ENCODE peak calls at places on chromosomes 7 and 10, in five cellular contexts. N is CD8-positive, alpha-beta T cell; E is endodermal cell; R is GM06990; P is AG09319. A is an unnamed sample.

GRCh38 chr10:49242604-49243003 is 54.4 kb upstream of the TMEM273 start:
- DNase-seq in N (no peak), E (no peak), R (no peak), P (no peak), A (peak)

GRCh38 chr10:80260295-80261243 is 28.9 kb downstream of the MAT1A start:
- DNase-seq in N (peak), E (peak), R (no peak), P (no peak), A (peak)

GRCh38 chr7:1505731-1506550 is 1.8 kb upstream of the INTS1 start:
- DNase-seq in N (no peak), E (no peak), R (peak), P (no peak), A (no peak)

GRCh38 chr7:132451161-132451560 is 125.1 kb downstream of the PLXNA4 start:
- DNase-seq in N (peak), E (no peak), R (no peak), P (no peak), A (no peak)

GRCh38 chr10:75476569-75476968 is 45.1 kb downstream of the LRMDA start:
- DNase-seq in N (no peak), E (no peak), R (no peak), P (no peak), A (no peak)

GRCh38 chr7:44251269-44251668 is 50.5 kb downstream of the YKT6 start:
- DNase-seq in N (no peak), E (no peak), R (no peak), P (no peak), A (no peak)

GRCh38 chr7:1352656-1353286 is 106.5 kb downstream of the MICALL2 start:
- DNase-seq in N (no peak), E (no peak), R (no peak), P (no peak), A (no peak)

GRCh38 chr10:75234683-75235374 is 928 bp downstream of the COMTD1 start:
- DNase-seq in N (no peak), E (peak), R (no peak), P (no peak), A (peak)

GRCh38 chr7:132752431-132752830 is 176.2 kb upstream of the PLXNA4 start:
- DNase-seq in N (no peak), E (no peak), R (no peak), P (no peak), A (no peak)

GRCh38 chr7:123769371-123769770 is 20.6 kb upstream of the WASL start:
- DNase-seq in N (no peak), E (no peak), R (no peak), P (no peak), A (no peak)

GRCh38 chr7:139471740-139472353 is 11.6 kb downstream of the KLRG2 start:
- DNase-seq in N (no peak), E (no peak), R (no peak), P (no peak), A (peak)

GRCh38 chr7:14841086-14841485 is 61.5 kb downstream of the DGKB start:
- DNase-seq in N (no peak), E (no peak), R (no peak), P (no peak), A (no peak)

GRCh38 chr7:148286150-148286549 is 304.4 kb upstream of the C7orf33 start:
- DNase-seq in N (no peak), E (no peak), R (no peak), P (no peak), A (peak)

GRCh38 chr10:78829570-78829969 is 239.2 kb upstream of the ZMIZ1 start:
- DNase-seq in N (no peak), E (no peak), R (no peak), P (no peak), A (no peak)

GRCh38 chr10:78955206-78955605 is 113.6 kb upstream of the ZMIZ1 start:
- DNase-seq in N (no peak), E (no peak), R (no peak), P (no peak), A (no peak)

GRCh38 chr10:78332699-78333098 is 299.0 kb downstream of the RPS24 start:
- DNase-seq in N (no peak), E (no peak), R (no peak), P (no peak), A (no peak)

GRCh38 chr7:85186083-85186520 is 754 bp downstream of the SEMA3D start:
- DNase-seq in N (no peak), E (peak), R (peak), P (no peak), A (no peak)

GRCh38 chr10:35336921-35337741 is 822 bp downstream of the CCNY start:
- DNase-seq in N (peak), E (peak), R (peak), P (no peak), A (peak)

GRCh38 chr10:121500591-121501341 is 97.5 kb downstream of the FGFR2 start:
- DNase-seq in N (no peak), E (no peak), R (no peak), P (no peak), A (no peak)

GRCh38 chr10:49528977-49529506 is 9.9 kb downstream of the ERCC6 start:
- DNase-seq in N (no peak), E (no peak), R (no peak), P (no peak), A (no peak)

GRCh38 chr10:124648738-124649137 is 95.4 kb downstream of the FAM53B start:
- DNase-seq in N (peak), E (no peak), R (no peak), P (peak), A (peak)

GRCh38 chr10:71828702-71829101 is 22.3 kb downstream of the PSAP start:
- DNase-seq in N (no peak), E (no peak), R (no peak), P (no peak), A (no peak)

GRCh38 chr10:71823356-71823755 is 27.7 kb downstream of the PSAP start:
- DNase-seq in N (no peak), E (no peak), R (no peak), P (no peak), A (no peak)

GRCh38 chr10:71821909-71822763 is 28.9 kb downstream of the PSAP start:
- DNase-seq in N (no peak), E (no peak), R (no peak), P (no peak), A (no peak)

GRCh38 chr10:71827828-71828227 is 23.2 kb downstream of the PSAP start:
- DNase-seq in N (no peak), E (no peak), R (no peak), P (no peak), A (no peak)

DNA sequence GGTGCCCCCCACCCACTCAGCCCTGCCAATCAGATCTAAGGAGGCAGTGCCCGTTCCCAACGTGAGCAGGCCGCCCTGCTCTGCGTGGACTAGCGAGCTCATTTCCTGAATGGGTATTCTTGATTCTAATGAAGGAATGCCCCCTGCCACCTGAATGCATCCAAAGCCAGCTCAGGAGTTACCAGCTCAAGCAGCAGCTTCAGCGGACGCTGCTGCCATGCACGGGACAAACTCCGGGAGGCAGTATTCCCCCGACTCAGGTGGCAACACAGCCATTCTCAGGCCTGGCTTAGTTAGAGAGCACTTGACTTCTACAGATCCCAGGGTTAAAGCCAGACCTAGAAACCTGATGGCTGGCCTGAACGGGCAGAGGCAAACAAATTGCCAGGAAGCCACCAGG is 25.8 kb downstream of the PSAP start:
- DNase-seq in N (no peak), E (no peak), R (no peak), P (no peak), A (no peak)
- TF ChIP-seq CTCF in N (no peak), E (peak), R (peak), P (no peak), A (peak)

GRCh38 chr7:159099217-159099655 is 45.4 kb downstream of the VIPR2 start:
- DNase-seq in N (peak), E (peak), R (no peak), P (no peak), A (no peak)

GRCh38 chr7:159097661-159098423 is 46.8 kb downstream of the VIPR2 start:
- DNase-seq in N (peak), E (peak), R (no peak), P (no peak), A (no peak)

GRCh38 chr7:159099711-159100231 is 44.9 kb downstream of the VIPR2 start:
- DNase-seq in N (peak), E (peak), R (no peak), P (no peak), A (no peak)

GRCh38 chr7:159098424-159098786 is 46.3 kb downstream of the VIPR2 start:
- DNase-seq in N (peak), E (peak), R (no peak), P (no peak), A (no peak)

DNA sequence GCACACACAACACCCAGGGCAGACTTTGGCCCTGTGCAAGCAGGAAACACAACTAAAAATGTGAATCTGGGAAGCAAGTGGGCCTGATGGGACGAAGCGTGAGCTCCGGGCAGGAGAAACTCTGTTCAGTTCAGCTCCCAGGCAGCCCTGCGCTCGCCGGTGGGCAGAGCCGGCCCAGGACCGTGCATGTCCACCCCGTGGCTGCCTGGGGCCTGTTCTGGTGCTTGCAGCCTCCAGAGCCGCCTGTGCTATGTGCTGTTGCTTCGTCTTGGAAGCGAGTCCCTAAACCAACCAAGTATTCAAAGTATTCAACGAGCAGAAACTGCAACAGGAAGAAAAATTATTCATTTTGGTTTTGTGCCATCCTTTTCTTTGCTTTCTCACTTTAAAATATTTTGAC is 45.9 kb downstream of the VIPR2 start:
- DNase-seq in N (no peak), E (peak), R (no peak), P (no peak), A (no peak)
- TF ChIP-seq CTCF in N (no peak), E (no peak), R (no peak), P (no peak), A (no peak)

GRCh38 chr7:20197837-20198236 is 19.3 kb downstream of the MACC1 start:
- DNase-seq in N (no peak), E (peak), R (no peak), P (no peak), A (no peak)
- TF ChIP-seq CTCF in N (no peak), E (peak), R (peak), P (no peak), A (peak)

GRCh38 chr7:23712368-23713284 is 2.6 kb downstream of the STK31 start:
- DNase-seq in N (no peak), E (no peak), R (no peak), P (peak), A (peak)
- TF ChIP-seq CTCF in N (peak), E (peak), R (peak), P (peak), A (peak)

A was measured in K562.